ENCODE peak calls at places on chromosome 18, in eight cellular contexts. V, P, C, T, J, M, I and R are unnamed samples.

GRCh38 chr18:35355140-35355618 is 11.0 kb upstream of the ZNF24 start:
- DNase-seq in V (peak; percentile 81), P (peak; percentile 67), C (peak; percentile 78), T (peak; percentile 52), J (peak; percentile 71), M (peak; percentile 62), I (peak; percentile 67), R (peak; percentile 82)

GRCh38 chr18:69838620-69839411 is 108.9 kb downstream of the CD226 start:
- DNase-seq in V (no peak), P (no peak), C (no peak), T (peak; percentile 16), J (no peak), M (no peak), I (no peak), R (no peak)

GRCh38 chr18:4069183-4069582 is 385.9 kb downstream of the DLGAP1 start:
- DNase-seq in V (no peak), P (no peak), C (no peak), T (no peak), J (no peak), M (no peak), I (no peak), R (no peak)

GRCh38 chr18:68665623-68666022 is 49.3 kb downstream of the TMX3 start:
- DNase-seq in V (no peak), P (no peak), C (no peak), T (no peak), J (no peak), M (no peak), I (no peak), R (no peak)

GRCh38 chr18:31512203-31512764 is 14.3 kb downstream of the DSG2 start:
- DNase-seq in V (no peak), P (no peak), C (no peak), T (no peak), J (peak; percentile 84), M (peak; percentile 80), I (no peak), R (no peak)

GRCh38 chr18:29123706-29124530 is 947.0 kb upstream of the CDH2 start:
- DNase-seq in V (peak; percentile 17), P (no peak), C (no peak), T (no peak), J (no peak), M (no peak), I (no peak), R (no peak)

GRCh38 chr18:77070627-77071026 is 62.0 kb downstream of the MBP start:
- DNase-seq in V (no peak), P (no peak), C (no peak), T (no peak), J (no peak), M (no peak), I (no peak), R (no peak)

GRCh38 chr18:54822872-54823845 is 5.1 kb upstream of the RAB27B start:
- DNase-seq in V (no peak), P (no peak), C (no peak), T (no peak), J (no peak), M (no peak), I (no peak), R (no peak)

GRCh38 chr18:61865466-61866165 is 27.2 kb downstream of the RNF152 start:
- DNase-seq in V (no peak), P (no peak), C (no peak), T (no peak), J (no peak), M (no peak), I (no peak), R (no peak)

GRCh38 chr18:5417342-5417741 is 121.8 kb upstream of the ZBTB14 start:
- DNase-seq in V (no peak), P (no peak), C (peak; percentile 58), T (peak; percentile 14), J (no peak), M (no peak), I (no peak), R (no peak)

GRCh38 chr18:76364282-76365259 is 130.5 kb downstream of the ZNF516 start:
- DNase-seq in V (peak; percentile 46), P (no peak), C (no peak), T (no peak), J (no peak), M (no peak), I (no peak), R (no peak)

GRCh38 chr18:7177131-7177744 is 53.7 kb upstream of the LRRC30 start:
- DNase-seq in V (peak; percentile 54), P (no peak), C (peak; percentile 75), T (peak; percentile 8), J (no peak), M (no peak), I (no peak), R (no peak)

GRCh38 chr18:77103991-77104521 is 28.5 kb downstream of the MBP start:
- DNase-seq in V (no peak), P (no peak), C (no peak), T (no peak), J (no peak), M (no peak), I (no peak), R (no peak)

GRCh38 chr18:26504831-26505230 is 43.5 kb downstream of the KCTD1 start:
- DNase-seq in V (no peak), P (no peak), C (no peak), T (no peak), J (no peak), M (no peak), I (no peak), R (no peak)

GRCh38 chr18:2908166-2908945 is 61.5 kb downstream of the EMILIN2 start:
- DNase-seq in V (no peak), P (no peak), C (peak; percentile 17), T (no peak), J (no peak), M (no peak), I (no peak), R (no peak)

GRCh38 chr18:2908946-2909335 is 62.1 kb downstream of the EMILIN2 start:
- DNase-seq in V (no peak), P (no peak), C (peak; percentile 16), T (no peak), J (no peak), M (no peak), I (no peak), R (no peak)

GRCh38 chr18:2906522-2907458 is 60.0 kb downstream of the EMILIN2 start:
- DNase-seq in V (peak; percentile 18), P (peak; percentile 80), C (no peak), T (peak; percentile 23), J (peak; percentile 70), M (peak; percentile 83), I (peak; percentile 59), R (no peak)

GRCh38 chr18:2905802-2906521 is 59.2 kb downstream of the EMILIN2 start:
- DNase-seq in V (no peak), P (peak; percentile 87), C (peak; percentile 60), T (no peak), J (peak; percentile 79), M (peak; percentile 85), I (peak; percentile 82), R (peak; percentile 63)

DNA sequence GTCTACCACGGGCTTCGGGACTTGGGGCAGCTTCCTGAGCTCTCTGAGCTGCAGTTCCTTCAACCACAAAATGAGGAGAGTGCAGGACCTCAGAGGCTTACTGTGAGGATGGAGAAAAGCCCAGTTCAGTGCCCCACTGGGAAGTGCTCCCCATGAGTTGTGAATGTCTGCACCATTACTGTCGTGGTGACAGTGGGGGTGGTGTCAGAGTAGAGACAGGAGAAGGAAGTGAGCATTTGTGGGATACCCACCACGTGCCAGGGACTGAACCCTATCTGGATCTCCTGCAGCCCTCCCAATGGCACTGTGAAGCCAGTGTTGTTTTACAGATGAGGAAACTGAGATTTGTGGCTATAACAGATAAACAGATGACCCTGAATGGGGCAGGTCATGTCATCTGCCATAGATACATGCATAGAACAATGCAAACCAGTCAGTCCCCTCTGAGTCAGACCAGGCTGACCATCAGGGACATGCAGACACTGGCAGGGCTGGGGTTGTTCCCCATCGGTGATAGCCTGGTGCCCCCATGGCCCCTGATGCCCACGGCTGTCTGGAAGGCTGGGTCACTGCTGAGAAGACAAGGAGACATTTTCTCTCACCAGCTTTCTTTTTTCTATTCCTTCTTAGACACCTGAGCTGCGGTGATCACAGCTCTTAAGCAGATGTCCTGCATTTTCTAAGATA is 60.8 kb downstream of the EMILIN2 start:
- DNase-seq in V (no peak), P (no peak), C (no peak), T (no peak), J (no peak), M (no peak), I (no peak), R (no peak)
- H3K4me3 ChIP-seq in V (peak overlapping the region; percentile 54), P (peak overlapping the region; percentile 70), C (peak overlapping the region; percentile 54), T (peak overlapping the region; percentile 61), J (peak overlapping the region; percentile 66), M (no peak overlapping the region), I (peak overlapping the region; percentile 75), R (no peak overlapping the region)

DNA sequence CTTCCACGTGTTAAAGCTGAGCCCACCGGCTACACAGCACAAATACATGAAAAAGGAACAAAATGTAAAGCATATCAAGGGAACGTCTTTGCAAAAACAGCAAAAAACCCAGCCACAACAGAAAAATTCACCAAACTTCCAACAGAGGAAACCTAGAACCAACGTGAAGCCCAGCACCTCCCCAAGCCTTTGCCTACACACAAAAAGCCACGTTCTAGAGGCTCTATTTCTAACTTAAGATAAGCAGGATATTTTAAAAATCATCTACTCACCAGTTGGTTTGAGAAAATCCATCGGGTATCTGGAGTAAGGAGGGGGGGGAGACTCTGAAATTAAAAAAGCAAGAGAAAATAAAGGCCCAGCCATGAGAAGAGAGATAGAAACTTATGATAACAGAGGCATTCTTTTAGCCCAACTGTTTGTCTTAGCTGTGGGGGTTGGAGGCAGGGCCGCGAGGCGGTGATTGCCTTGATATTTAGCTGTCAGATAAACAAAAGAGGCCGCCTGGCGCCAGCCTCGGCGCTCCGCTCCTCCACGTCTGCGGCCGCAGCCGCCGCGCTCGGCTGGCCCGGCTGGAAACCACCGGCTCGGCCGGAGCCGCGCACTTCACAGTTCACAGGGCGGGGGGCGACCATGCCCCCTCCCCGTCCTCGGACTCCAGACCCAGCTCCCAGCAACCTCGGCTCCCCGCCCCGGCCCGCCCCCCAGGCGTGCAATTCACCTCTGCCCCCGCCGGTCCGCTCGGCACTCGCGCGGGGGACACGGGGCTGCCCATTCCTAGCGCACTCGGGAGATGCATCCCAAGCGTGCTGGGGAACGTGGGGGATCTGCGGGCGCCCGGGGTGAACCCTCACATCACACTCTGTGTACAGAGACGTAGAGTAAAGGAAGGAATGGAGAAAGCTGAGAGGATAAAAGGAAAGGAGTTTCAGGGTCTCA is 2.4 kb downstream of the SMAD7 start:
- DNase-seq in V (peak; percentile 65), P (peak; percentile 83), C (peak; percentile 66), T (peak; percentile 60), J (peak; percentile 70), M (peak; percentile 76), I (peak; percentile 76), R (no peak)
- TF ChIP-seq CTCF in V (no peak), P (peak; percentile 8), C (no peak), T (no peak), J (no peak), M (no peak), I (peak; percentile 11), R (no peak)

GRCh38 chr18:13269599-13270011 is 51.0 kb downstream of the LDLRAD4 start:
- DNase-seq in V (no peak), P (peak; percentile 37), C (peak; percentile 38), T (no peak), J (peak; percentile 31), M (no peak), I (no peak), R (peak; percentile 46)
- H3K4me1 ChIP-seq in V (no peaks in the 10 kb centered on the region), P (peaks cover 23% of the 10 kb centered on the region), C (peaks cover 40% of the 10 kb centered on the region), T (no peaks in the 10 kb centered on the region), J (peaks cover 11% of the 10 kb centered on the region), M (no peaks in the 10 kb centered on the region), I (peaks cover 33% of the 10 kb centered on the region), R (peaks cover 61% of the 10 kb centered on the region)

DNA sequence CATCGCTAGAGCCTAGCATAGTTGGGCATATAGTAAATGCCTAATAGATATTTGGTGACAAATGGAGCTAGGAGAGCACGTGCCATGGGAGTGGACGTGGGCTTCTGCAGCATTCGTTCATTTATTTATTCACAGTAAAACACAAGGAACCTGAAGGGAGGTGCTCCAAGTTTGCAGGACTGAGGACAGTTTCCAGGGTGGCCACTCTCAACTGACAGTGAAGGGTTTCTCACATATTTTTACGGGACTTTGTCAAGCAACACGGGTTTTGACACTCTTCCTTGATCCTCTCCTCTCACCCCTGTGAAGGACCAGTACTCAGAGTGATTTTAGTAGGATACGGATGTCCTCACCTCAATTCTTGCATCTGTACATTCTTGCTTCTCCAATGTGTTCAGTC is 135.0 kb upstream of the TTC39C start:
- DNase-seq in V (no peak), P (no peak), C (no peak), T (no peak), J (no peak), M (no peak), I (no peak), R (no peak)
- H3K4me3 ChIP-seq in V (no peak overlapping the region), P (no peak overlapping the region), C (no peak overlapping the region), T (no peak overlapping the region), J (no peak overlapping the region), M (no peak overlapping the region), I (no peak overlapping the region), R (no peak overlapping the region)